ENCODE peak calls at places on chromosome 10, in eight cellular contexts. X, F, A, J, T, W, Y and P are unnamed samples.

GRCh38 chr10:29634105-29634504 is 666 bp downstream of the SVIL start:
- DNase-seq in J (no peak), Y (no peak), F (no peak), W (no peak), X (no peak), T (peak; percentile 53), A (no peak), P (no peak)

GRCh38 chr10:93821051-93821772 is 63.5 kb downstream of the LGI1 start:
- DNase-seq in F (no peak), W (no peak), J (peak; percentile 14), Y (no peak), A (no peak), X (no peak), T (peak; percentile 31), P (no peak)

GRCh38 chr10:121865554-121865953 is 62.3 kb downstream of the ATE1 start:
- DNase-seq in F (no peak), T (no peak), J (no peak), W (no peak), Y (no peak), X (no peak), A (no peak), P (no peak)

GRCh38 chr10:30057421-30057841 is 2.0 kb downstream of the JCAD start:
- DNase-seq in X (no peak), Y (no peak), T (peak; percentile 65), F (no peak), A (no peak), W (no peak), J (no peak), P (no peak)

GRCh38 chr10:119404719-119405504 is 137.6 kb downstream of the RGS10 start:
- DNase-seq in X (no peak), F (no peak), W (no peak), Y (peak; percentile 66), A (no peak), T (peak; percentile 85), J (no peak), P (no peak)

GRCh38 chr10:11472158-11472753 is 139.2 kb downstream of the USP6NL start:
- DNase-seq in X (peak; percentile 70), A (no peak), J (peak; percentile 44), F (peak; percentile 69), W (peak; percentile 58), Y (peak; percentile 53), T (peak; percentile 40), P (peak; percentile 43)

GRCh38 chr10:123351715-123352114 is 197.5 kb downstream of the BUB3 start:
- DNase-seq in Y (no peak), J (no peak), T (no peak), X (no peak), A (no peak), W (no peak), F (no peak), P (no peak)

GRCh38 chr10:110918269-110918632 is 729 bp downstream of the BBIP1 start:
- DNase-seq in F (no peak), A (peak; percentile 98), W (peak; percentile 97), X (peak; percentile 90), T (peak; percentile 97), Y (peak; percentile 96), J (peak; percentile 87), P (peak; percentile 95)

GRCh38 chr10:79444243-79445119 is 943 bp downstream of the ZCCHC24 start:
- DNase-seq in F (peak; percentile 78), Y (peak; percentile 54), W (peak; percentile 56), X (peak; percentile 74), J (no peak), A (peak; percentile 89), T (peak; percentile 33), P (peak; percentile 81)

GRCh38 chr10:76453997-76454396 is 1022.6 kb downstream of the LRMDA start:
- DNase-seq in F (no peak), Y (no peak), A (no peak), X (no peak), T (no peak), W (no peak), J (no peak), P (no peak)

GRCh38 chr10:125521721-125522680 is 161.0 kb downstream of the TEX36 start:
- DNase-seq in J (peak; percentile 23), T (no peak), X (peak; percentile 52), F (peak; percentile 59), Y (peak; percentile 77), A (no peak), W (no peak), P (no peak)

GRCh38 chr10:86689146-86689545 is 20.8 kb downstream of the LDB3 start:
- DNase-seq in W (no peak), F (no peak), X (no peak), Y (no peak), A (no peak), J (no peak), T (no peak), P (no peak)

GRCh38 chr10:97531401-97531985 is 32.8 kb downstream of the UBTD1 start:
- DNase-seq in X (no peak), J (no peak), W (no peak), T (no peak), A (no peak), Y (no peak), F (no peak), P (no peak)

GRCh38 chr10:124603376-124604213 is 140.6 kb downstream of the FAM53B start:
- DNase-seq in T (no peak), Y (no peak), J (no peak), A (no peak), F (no peak), X (no peak), W (no peak), P (no peak)

GRCh38 chr10:88377510-88377909 is 205.6 kb downstream of the RNLS start:
- DNase-seq in X (no peak), W (no peak), F (no peak), J (no peak), Y (no peak), A (no peak), T (no peak), P (no peak)

GRCh38 chr10:7969623-7970022 is 84.9 kb upstream of the GATA3 start:
- DNase-seq in T (peak; percentile 86), J (no peak), F (no peak), W (no peak), Y (no peak), X (peak; percentile 46), A (no peak), P (no peak)

GRCh38 chr10:8296090-8296741 is 241.7 kb downstream of the GATA3 start:
- DNase-seq in W (no peak), T (no peak), J (no peak), F (no peak), X (no peak), A (no peak), Y (no peak), P (no peak)

GRCh38 chr10:36542493-36542892 is 582.9 kb upstream of the ANKRD30A start:
- DNase-seq in W (no peak), A (no peak), T (peak; percentile 37), Y (no peak), J (no peak), F (peak; percentile 28), X (no peak), P (no peak)

GRCh38 chr10:4151466-4151865 is 366.5 kb upstream of the KLF6 start:
- DNase-seq in T (no peak), W (no peak), A (no peak), J (no peak), F (no peak), Y (no peak), X (no peak), P (no peak)
- TF ChIP-seq CTCF in T (no peak), W (no peak), A (no peak), J (peak; percentile 38), F (peak; percentile 9), Y (no peak), X (peak; percentile 22), P (no peak)

DNA sequence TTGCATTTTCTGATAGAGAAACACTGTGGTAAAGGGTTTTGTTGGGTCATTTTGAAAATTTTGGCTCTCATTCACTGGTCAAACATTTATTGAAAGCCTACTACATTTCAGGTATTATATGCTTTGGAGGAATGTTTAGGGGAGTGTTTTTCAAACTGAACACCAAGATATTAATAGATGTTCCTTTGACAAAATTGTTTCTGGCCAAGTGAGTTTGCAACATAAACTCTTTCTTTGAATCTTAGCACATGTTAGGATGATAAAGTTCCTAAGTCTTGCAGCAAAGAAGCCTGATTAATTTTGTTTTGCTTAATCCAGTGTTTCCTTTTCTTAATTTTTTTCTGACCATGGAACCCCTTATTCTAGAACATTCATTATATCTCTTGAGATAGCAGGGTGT is 232.5 kb upstream of the PHYHIPL start:
- DNase-seq in W (no peak), F (no peak), A (no peak), J (no peak), T (no peak), Y (no peak), X (no peak), P (no peak)
- TF ChIP-seq POLR2AphosphoS5 in W (no peak), F (no peak), A (no peak), J (no peak), T (no peak), Y (no peak), X (no peak), P (no peak)

DNA sequence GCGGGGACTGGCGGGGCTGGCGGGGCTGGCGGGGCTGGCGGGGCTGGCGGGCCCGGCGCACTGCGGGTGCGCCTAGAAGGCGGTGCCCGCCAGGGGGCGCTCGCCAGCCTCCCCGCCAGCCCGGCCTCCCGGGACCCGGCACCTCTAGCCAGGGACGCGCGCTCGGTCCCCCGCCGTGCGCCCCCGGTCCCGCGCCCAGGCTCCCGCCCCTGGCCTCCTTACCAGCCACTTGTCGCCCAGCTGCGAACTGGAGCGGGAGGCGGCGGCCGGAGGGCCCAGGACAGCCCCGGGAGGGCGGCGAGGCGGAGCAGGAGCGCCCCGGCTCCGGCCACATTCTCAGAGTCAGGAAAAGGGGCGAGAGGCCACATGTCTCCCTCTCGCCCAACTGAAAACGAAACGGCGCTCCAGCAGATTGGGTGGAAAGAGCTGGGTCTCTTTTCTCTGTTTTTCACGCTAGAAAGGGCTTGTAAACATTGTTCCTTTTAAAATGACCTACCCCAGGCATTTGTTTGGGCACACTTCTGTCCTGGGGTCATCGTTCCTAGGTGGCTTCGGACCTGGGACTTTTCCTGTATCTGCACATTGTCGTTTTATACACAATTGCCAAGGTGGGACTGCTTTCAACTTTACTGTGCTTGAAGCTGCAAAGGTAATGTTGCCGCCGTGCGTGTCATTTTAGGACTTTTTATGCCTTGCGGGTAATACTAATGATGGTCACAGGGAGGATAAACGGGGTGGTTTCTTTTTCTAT is 378 bp upstream of the PRKCQ start:
- DNase-seq in J (peak; percentile 53), X (peak; percentile 84), T (peak; percentile 68), A (no peak), F (peak; percentile 94), Y (peak; percentile 37), W (peak; percentile 79), P (peak; percentile 49)
- H3K27me3 ChIP-seq in J (peaks cover 24% of the 10 kb centered on the region), X (no peaks in the 10 kb centered on the region), T (peaks cover 14% of the 10 kb centered on the region), A (peaks cover 49% of the 10 kb centered on the region), F (peaks cover 20% of the 10 kb centered on the region), Y (no peaks in the 10 kb centered on the region), W (peaks cover 16% of the 10 kb centered on the region), P (no peaks in the 10 kb centered on the region)

DNA sequence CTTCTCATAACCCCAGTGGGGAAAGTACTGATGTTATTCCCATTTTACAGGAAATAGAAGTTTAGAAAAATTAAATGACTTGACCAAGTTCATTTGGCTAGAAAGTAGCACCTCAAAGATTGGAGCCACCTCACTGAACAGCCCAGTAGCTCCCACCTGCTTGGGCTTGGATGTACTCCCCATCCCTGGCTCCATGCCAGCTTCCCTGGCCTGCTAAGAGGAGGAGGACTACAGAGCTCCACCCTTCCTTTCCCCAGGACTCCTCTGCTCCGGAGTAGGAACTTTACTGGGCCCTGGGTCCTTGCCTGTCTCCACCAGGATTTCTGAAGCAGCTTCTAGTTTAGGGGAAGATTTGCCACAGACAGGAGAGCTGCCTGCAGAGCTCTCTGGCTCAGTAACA is 3.1 kb downstream of the HPS6 start:
- DNase-seq in J (no peak), Y (no peak), X (peak; percentile 46), T (no peak), F (no peak), A (no peak), W (peak; percentile 27), P (no peak)
- TF ChIP-seq CTCF in J (no peak), Y (no peak), X (no peak), T (no peak), F (no peak), A (no peak), W (no peak), P (no peak)

GRCh38 chr10:52615756-52616419 is 156.7 kb downstream of the MBL2 start:
- DNase-seq in W (no peak), F (no peak), A (no peak), J (no peak), X (no peak), T (no peak), Y (no peak), P (no peak)
- TF ChIP-seq POLR2AphosphoS5 in W (no peak), F (no peak), A (no peak), J (no peak), X (no peak), T (no peak), Y (no peak), P (no peak)